ENCODE peak calls at places on chromosomes 7 and 10, in six cellular contexts. B is cardiac muscle cell, L is kidney, D is dorsolateral prefrontal cortex, O is uterus, H is left lung. P is an unnamed sample.

GRCh38 chr10:102796407-102797176 is 40.6 kb downstream of the CYP17A1 start:
- DNase-seq in B (peak; percentile 80), L (peak; percentile 92), D (peak; percentile 84), O (peak; percentile 81), H (peak; percentile 91), P (peak; percentile 61)

GRCh38 chr10:83835948-83836641 is 303.2 kb upstream of the GHITM start:
- DNase-seq in B (no peak), L (no peak), D (no peak), O (no peak), H (no peak), P (no peak)

GRCh38 chr7:96308253-96308949 is 13.5 kb downstream of the SLC25A13 start:
- DNase-seq in B (no peak), L (no peak), D (no peak), O (no peak), H (no peak), P (no peak)

GRCh38 chr10:86100581-86101061 is 266.0 kb downstream of the GRID1 start:
- DNase-seq in B (peak; percentile 18), L (no peak), D (no peak), O (no peak), H (no peak), P (no peak)

GRCh38 chr10:79195091-79195923 is 126.5 kb downstream of the ZMIZ1 start:
- DNase-seq in B (peak; percentile 90), L (peak; percentile 94), D (peak; percentile 82), O (peak; percentile 88), H (peak; percentile 95), P (peak; percentile 82)

GRCh38 chr7:33757050-33757449 is 148.3 kb upstream of the BMPER start:
- DNase-seq in B (no peak), L (no peak), D (no peak), O (peak; percentile 46), H (no peak), P (no peak)

GRCh38 chr10:109892087-109892486 is 31.2 kb downstream of the XPNPEP1 start:
- DNase-seq in B (no peak), L (no peak), D (no peak), O (no peak), H (no peak), P (no peak)

GRCh38 chr10:44723654-44724053 is 187.5 kb upstream of the TMEM72 start:
- DNase-seq in B (peak; percentile 39), L (no peak), D (no peak), O (peak; percentile 20), H (no peak), P (no peak)

GRCh38 chr7:134086998-134087735 is 40.0 kb upstream of the LRGUK start:
- DNase-seq in B (no peak), L (no peak), D (no peak), O (no peak), H (no peak), P (no peak)

GRCh38 chr10:119252051-119252465 is 44.7 kb downstream of the GRK5 start:
- DNase-seq in B (peak; percentile 64), L (no peak), D (no peak), O (peak; percentile 42), H (no peak), P (no peak)

GRCh38 chr10:22341190-22341935 is 3.9 kb upstream of the SPAG6 start:
- DNase-seq in B (no peak), L (no peak), D (no peak), O (no peak), H (peak; percentile 87), P (no peak)

GRCh38 chr10:68101066-68101465 is 8.2 kb upstream of the MYPN start:
- DNase-seq in B (no peak), L (no peak), D (no peak), O (no peak), H (no peak), P (no peak)

GRCh38 chr7:41520445-41520844 is 182.4 kb downstream of the INHBA start:
- DNase-seq in B (no peak), L (no peak), D (no peak), O (no peak), H (no peak), P (no peak)

GRCh38 chr10:63133787-63134557 is 844 bp downstream of the NRBF2 start:
- DNase-seq in B (peak; percentile 46), L (no peak), D (no peak), O (no peak), H (no peak), P (no peak)

GRCh38 chr10:26962835-26963234 is 102.1 kb upstream of the ABI1 start:
- DNase-seq in B (no peak), L (no peak), D (no peak), O (no peak), H (no peak), P (no peak)

GRCh38 chr10:94077042-94077441 is 83.3 kb downstream of the PLCE1 start:
- DNase-seq in B (no peak), L (no peak), D (no peak), O (no peak), H (no peak), P (no peak)

GRCh38 chr7:33421384-33421783 is 292.0 kb downstream of the BBS9 start:
- DNase-seq in B (peak; percentile 40), L (no peak), D (no peak), O (no peak), H (no peak), P (no peak)

GRCh38 chr7:87312215-87312865 is 33.1 kb upstream of the CROT start:
- DNase-seq in B (peak; percentile 78), L (no peak), D (peak; percentile 69), O (peak; percentile 45), H (no peak), P (peak; percentile 20)

GRCh38 chr7:156947120-156947843 is 2.2 kb upstream of the NOM1 start:
- DNase-seq in B (no peak), L (no peak), D (no peak), O (no peak), H (no peak), P (no peak)

GRCh38 chr10:1070939-1071338 is 14.8 kb downstream of the WDR37 start:
- DNase-seq in B (no peak), L (no peak), D (no peak), O (no peak), H (no peak), P (no peak)

GRCh38 chr10:72455889-72456588 is 101.3 kb upstream of the DNAJB12 start:
- DNase-seq in B (peak; percentile 64), L (no peak), D (no peak), O (no peak), H (no peak), P (no peak)

GRCh38 chr10:118251791-118252190 is 90.3 kb downstream of the FAM204A start:
- DNase-seq in B (no peak), L (no peak), D (no peak), O (no peak), H (peak; percentile 54), P (no peak)

GRCh38 chr7:153930681-153931080 is 121.5 kb upstream of the DPP6 start:
- DNase-seq in B (no peak), L (no peak), D (no peak), O (no peak), H (no peak), P (no peak)

GRCh38 chr7:153939654-153940053 is 112.5 kb upstream of the DPP6 start:
- DNase-seq in B (no peak), L (no peak), D (no peak), O (no peak), H (no peak), P (no peak)

GRCh38 chr7:153934048-153934447 is 118.2 kb upstream of the DPP6 start:
- DNase-seq in B (no peak), L (no peak), D (no peak), O (no peak), H (no peak), P (no peak)

GRCh38 chr7:153939177-153939576 is 113.0 kb upstream of the DPP6 start:
- DNase-seq in B (no peak), L (no peak), D (no peak), O (no peak), H (no peak), P (no peak)

GRCh38 chr7:153934629-153935028 is 117.6 kb upstream of the DPP6 start:
- DNase-seq in B (no peak), L (no peak), D (no peak), O (no peak), H (no peak), P (no peak)
- H3K27ac ChIP-seq in B (no peak overlapping the region), L (no peak overlapping the region), D (no peak overlapping the region), O (no peak overlapping the region), H (no peak overlapping the region), P (no peak overlapping the region)

GRCh38 chr7:106767498-106768323 is 97.4 kb upstream of the PIK3CG start:
- DNase-seq in B (peak; percentile 60), L (no peak), D (no peak), O (no peak), H (no peak), P (no peak)
- H3K27ac ChIP-seq in B (no peak overlapping the region), L (no peak overlapping the region), D (no peak overlapping the region), O (no peak overlapping the region), H (no peak overlapping the region), P (no peak overlapping the region)

GRCh38 chr10:114271779-114272167 is 32.7 kb downstream of the VWA2 start:
- DNase-seq in B (peak; percentile 93), L (no peak), D (no peak), O (peak; percentile 57), H (no peak), P (no peak)
- H3K27ac ChIP-seq in B (no peak overlapping the region), L (no peak overlapping the region), D (no peak overlapping the region), O (peak overlapping the region; percentile 43), H (no peak overlapping the region), P (no peak overlapping the region)

DNA sequence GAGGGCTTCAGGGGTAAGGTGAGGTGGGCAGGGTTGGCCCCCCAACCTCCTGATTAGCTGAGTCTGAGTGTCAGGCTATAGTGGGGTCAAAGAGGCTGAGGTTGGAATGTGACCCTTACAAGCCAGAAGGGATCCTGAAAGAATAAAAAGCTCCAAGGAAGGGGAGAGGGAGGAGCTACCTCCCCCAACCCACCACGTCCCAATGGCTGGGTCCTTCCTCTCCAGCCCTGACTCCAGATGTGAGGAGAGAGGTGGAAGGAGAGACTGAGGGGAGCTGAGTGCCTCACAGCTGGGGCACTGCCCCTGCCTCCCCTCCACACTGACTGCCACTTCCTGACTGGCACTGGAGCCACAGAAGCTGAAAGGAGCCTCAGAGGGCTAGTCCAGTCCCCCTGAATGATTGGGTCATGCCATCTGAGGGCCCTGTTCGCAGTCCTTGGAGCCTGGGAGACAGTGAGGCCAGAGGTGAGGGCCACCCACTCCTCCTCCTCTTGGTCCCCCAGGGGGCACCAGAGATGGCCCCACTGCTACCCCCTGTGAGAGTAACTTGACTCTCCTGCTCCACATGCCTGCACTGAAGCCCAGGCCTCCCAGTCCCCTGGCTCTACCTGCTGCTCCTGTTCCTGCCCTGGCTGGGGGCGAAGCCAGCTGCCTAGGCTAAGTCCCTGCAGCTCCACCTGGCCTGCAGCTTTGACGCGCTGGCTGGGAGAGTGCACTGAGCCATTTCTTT is 20.5 kb downstream of the IMPDH1 start:
- DNase-seq in B (no peak), L (peak; percentile 63), D (no peak), O (no peak), H (no peak), P (no peak)
- H3K27ac ChIP-seq in B (no peak overlapping the region), L (no peak overlapping the region), D (no peak overlapping the region), O (no peak overlapping the region), H (no peak overlapping the region), P (no peak overlapping the region)

P was measured in substantia nigra.